ENCODE peak calls at places on chromosome 10, in nine cellular contexts. G is GM12878; X is AG04450; K is hepatocyte; D is CD4-positive, alpha-beta memory T cell; L is foreskin fibroblast; J is pancreas; V is upper lobe of left lung; T is cardiac fibroblast. C is an unnamed sample.

GRCh38 chr10:43386981-43387677 is 15.7 kb downstream of the FXYD4 start:
- DNase-seq in G (no peak), X (no peak), K (no peak), D (no peak), L (no peak), J (peak), V (no peak), T (no peak), C (no peak)

GRCh38 chr10:17001961-17002749 is 127.5 kb downstream of the CUBN start:
- DNase-seq in G (no peak), X (peak), K (no peak), D (peak), L (peak), J (no peak), V (no peak), T (peak), C (peak)

GRCh38 chr10:69048103-69048502 is 39.8 kb upstream of the SRGN start:
- DNase-seq in G (no peak), X (no peak), K (no peak), D (no peak), L (peak), J (no peak), V (no peak), T (peak), C (peak)

GRCh38 chr10:79335470-79336235 is 11.6 kb upstream of the PPIF start:
- DNase-seq in G (no peak), X (no peak), K (no peak), D (no peak), L (no peak), J (no peak), V (no peak), T (no peak), C (no peak)

GRCh38 chr10:89032141-89032814 is 41.7 kb downstream of the FAS start:
- DNase-seq in G (peak), X (peak), K (no peak), D (no peak), L (peak), J (no peak), V (no peak), T (peak), C (peak)

GRCh38 chr10:11823122-11823988 is at the start of gene PROSER2:
- DNase-seq in G (no peak), X (no peak), K (peak), D (peak), L (peak), J (peak), V (peak), T (peak), C (peak)

GRCh38 chr10:46558411-46559185 is 2.1 kb upstream of the GPRIN2 start:
- DNase-seq in G (no peak), X (no peak), K (no peak), D (no peak), L (no peak), J (peak), V (no peak), T (no peak), C (no peak)

GRCh38 chr10:45063605-45064231 is 63.0 kb downstream of the ZNF22 start:
- DNase-seq in G (no peak), X (no peak), K (no peak), D (no peak), L (no peak), J (no peak), V (no peak), T (no peak), C (no peak)

GRCh38 chr10:74244097-74244685 is 93.2 kb downstream of the ADK start:
- DNase-seq in G (no peak), X (peak), K (peak), D (peak), L (peak), J (no peak), V (no peak), T (peak), C (peak)

GRCh38 chr10:86312701-86313270 is 53.8 kb downstream of the GRID1 start:
- DNase-seq in G (no peak), X (no peak), K (no peak), D (no peak), L (no peak), J (no peak), V (no peak), T (no peak), C (no peak)

GRCh38 chr10:98293550-98294269 is 25.7 kb upstream of the LOXL4 start:
- DNase-seq in G (no peak), X (no peak), K (no peak), D (no peak), L (no peak), J (no peak), V (no peak), T (no peak), C (no peak)

GRCh38 chr10:89206402-89207180 is 526 bp downstream of the CH25H start:
- DNase-seq in G (no peak), X (no peak), K (no peak), D (peak), L (no peak), J (peak), V (peak), T (peak), C (no peak)

GRCh38 chr10:97880109-97880508 is 30.5 kb downstream of the GOLGA7B start:
- DNase-seq in G (no peak), X (no peak), K (no peak), D (no peak), L (no peak), J (peak), V (no peak), T (no peak), C (no peak)

GRCh38 chr10:75043256-75044121 is 68.0 kb upstream of the SAMD8 start:
- DNase-seq in G (no peak), X (no peak), K (no peak), D (peak), L (no peak), J (peak), V (peak), T (no peak), C (no peak)

GRCh38 chr10:60816624-60817023 is 38.3 kb downstream of the CDK1 start:
- DNase-seq in G (peak), X (peak), K (peak), D (peak), L (peak), J (no peak), V (no peak), T (peak), C (peak)

GRCh38 chr10:73625884-73626753 is 15.2 kb downstream of the MYOZ1 start:
- DNase-seq in G (peak), X (peak), K (peak), D (peak), L (peak), J (peak), V (no peak), T (peak), C (peak)

GRCh38 chr10:26574783-26575182 is 122.7 kb upstream of the PDSS1 start:
- DNase-seq in G (peak), X (no peak), K (no peak), D (no peak), L (no peak), J (no peak), V (no peak), T (no peak), C (peak)

GRCh38 chr10:118962159-118962863 is 67.2 kb upstream of the NANOS1 start:
- DNase-seq in G (no peak), X (no peak), K (no peak), D (no peak), L (no peak), J (no peak), V (no peak), T (no peak), C (no peak)

GRCh38 chr10:60798870-60799269 is 20.6 kb downstream of the CDK1 start:
- DNase-seq in G (no peak), X (no peak), K (no peak), D (no peak), L (no peak), J (no peak), V (no peak), T (no peak), C (no peak)

GRCh38 chr10:116756277-116756676 is 13.9 kb upstream of the HSPA12A start:
- DNase-seq in G (no peak), X (no peak), K (no peak), D (no peak), L (no peak), J (no peak), V (peak), T (peak), C (no peak)

GRCh38 chr10:79026806-79027146 is 42.0 kb upstream of the ZMIZ1 start:
- DNase-seq in G (no peak), X (no peak), K (no peak), D (no peak), L (no peak), J (peak), V (no peak), T (no peak), C (no peak)

GRCh38 chr10:29737209-29737565 is 102.4 kb upstream of the SVIL start:
- DNase-seq in G (no peak), X (no peak), K (no peak), D (no peak), L (no peak), J (no peak), V (no peak), T (no peak), C (no peak)

GRCh38 chr10:1002425-1003006 is 14.3 kb downstream of the GTPBP4 start:
- DNase-seq in G (no peak), X (no peak), K (no peak), D (no peak), L (no peak), J (no peak), V (no peak), T (no peak), C (no peak)

GRCh38 chr10:42594246-42594650 is 44.1 kb downstream of the ZNF33B start:
- DNase-seq in G (no peak), X (peak), K (no peak), D (no peak), L (peak), J (no peak), V (no peak), T (peak), C (no peak)

GRCh38 chr10:23945845-23946244 is 263.1 kb upstream of the KIAA1217 start:
- DNase-seq in G (no peak), X (no peak), K (no peak), D (no peak), L (no peak), J (no peak), V (no peak), T (no peak), C (no peak)

GRCh38 chr10:125231813-125232475 is 71.6 kb upstream of the CTBP2 start:
- DNase-seq in G (no peak), X (no peak), K (no peak), D (no peak), L (no peak), J (no peak), V (no peak), T (no peak), C (no peak)

GRCh38 chr10:34507217-34507616 is 307.9 kb downstream of the PARD3 start:
- DNase-seq in G (no peak), X (no peak), K (no peak), D (no peak), L (no peak), J (no peak), V (no peak), T (no peak), C (no peak)

GRCh38 chr10:15585303-15585715 is 134.4 kb downstream of the ITGA8 start:
- DNase-seq in G (no peak), X (no peak), K (peak), D (no peak), L (peak), J (peak), V (peak), T (peak), C (peak)

GRCh38 chr10:71812016-71812912 is 38.8 kb downstream of the PSAP start:
- DNase-seq in G (no peak), X (no peak), K (peak), D (peak), L (peak), J (peak), V (peak), T (peak), C (peak)

GRCh38 chr10:18666810-18667209 is 7.6 kb downstream of the ARL5B start:
- DNase-seq in G (no peak), X (no peak), K (no peak), D (no peak), L (peak), J (no peak), V (no peak), T (peak), C (no peak)

GRCh38 chr10:46551701-46552525 is 4.5 kb downstream of the GPRIN2 start:
- DNase-seq in G (no peak), X (no peak), K (no peak), D (no peak), L (no peak), J (peak), V (no peak), T (no peak), C (no peak)

GRCh38 chr10:113228570-113228969 is 278.5 kb downstream of the TCF7L2 start:
- DNase-seq in G (no peak), X (no peak), K (no peak), D (no peak), L (peak), J (no peak), V (no peak), T (peak), C (peak)

GRCh38 chr10:110501142-110501937 is 3.6 kb downstream of the DUSP5 start:
- DNase-seq in G (peak), X (peak), K (peak), D (no peak), L (peak), J (peak), V (no peak), T (peak), C (peak)

GRCh38 chr10:15558136-15558535 is 161.6 kb downstream of the ITGA8 start:
- DNase-seq in G (no peak), X (no peak), K (peak), D (no peak), L (peak), J (no peak), V (no peak), T (peak), C (no peak)

GRCh38 chr10:51227897-51228713 is 153.8 kb downstream of the PRKG1 start:
- DNase-seq in G (no peak), X (no peak), K (no peak), D (no peak), L (no peak), J (no peak), V (no peak), T (no peak), C (no peak)

GRCh38 chr10:124253006-124253405 is 159.6 kb upstream of the CHST15 start:
- DNase-seq in G (no peak), X (no peak), K (no peak), D (no peak), L (no peak), J (no peak), V (no peak), T (no peak), C (no peak)

GRCh38 chr10:31586708-31587107 is 267.7 kb downstream of the ZEB1 start:
- DNase-seq in G (no peak), X (no peak), K (no peak), D (no peak), L (no peak), J (no peak), V (no peak), T (no peak), C (peak)

DNA sequence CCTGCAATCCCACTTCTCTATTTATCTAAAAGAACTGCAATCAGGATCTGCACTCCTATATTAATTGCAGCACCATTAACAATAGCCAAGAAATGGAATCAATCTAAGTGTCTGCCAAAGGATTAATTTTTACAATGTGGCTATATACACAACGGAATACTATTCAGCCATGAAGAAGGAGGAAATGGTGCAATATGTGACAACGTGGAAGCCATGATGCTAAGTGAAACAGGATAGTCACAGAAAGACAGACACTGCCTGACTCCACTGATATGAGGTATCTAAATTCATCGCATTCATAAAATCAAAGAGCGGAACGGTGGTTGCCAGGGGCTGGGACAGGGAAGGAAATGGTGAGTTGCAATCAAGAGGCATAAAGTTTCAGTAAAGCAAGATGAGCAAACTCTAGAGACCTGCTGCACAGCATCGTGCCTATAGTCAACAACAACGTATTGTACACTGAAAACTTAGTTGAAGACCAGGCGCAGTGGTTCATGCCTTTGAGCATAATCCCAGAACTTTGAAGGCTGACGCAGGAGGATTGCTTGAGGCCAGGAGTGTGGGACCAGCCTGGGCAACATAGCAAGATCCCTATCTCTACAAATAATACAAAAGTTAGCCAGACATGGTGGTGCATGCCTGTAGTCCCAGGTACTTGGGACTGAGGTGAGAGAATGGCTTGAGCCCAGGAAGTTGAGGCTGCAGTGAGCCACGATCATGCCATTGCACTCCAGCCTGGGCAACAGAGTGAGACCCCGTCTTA is 76.3 kb downstream of the FGFR2 start:
- DNase-seq in G (no peak), X (no peak), K (no peak), D (no peak), L (no peak), J (no peak), V (no peak), T (no peak), C (no peak)
- H3K4me3 ChIP-seq in G (no peak), X (no peak), K (no peak), D (no peak), L (no peak), J (no peak), V (no peak), T (no peak), C (no peak)

GRCh38 chr10:95288273-95288672 is 2.5 kb downstream of the PDLIM1 start:
- DNase-seq in G (no peak), X (no peak), K (no peak), D (no peak), L (no peak), J (no peak), V (no peak), T (no peak), C (no peak)
- H3K4me3 ChIP-seq in G (peak), X (peak), K (no peak), D (no peak), L (no peak), J (no peak), V (peak), T (peak), C (peak)

GRCh38 chr10:4850400-4850799 is 24.4 kb downstream of the AKR1E2 start:
- DNase-seq in G (no peak), X (no peak), K (no peak), D (no peak), L (no peak), J (no peak), V (no peak), T (no peak), C (no peak)
- H3K4me3 ChIP-seq in G (no peak), X (no peak), K (no peak), D (no peak), L (no peak), J (no peak), V (no peak), T (no peak), C (no peak)

DNA sequence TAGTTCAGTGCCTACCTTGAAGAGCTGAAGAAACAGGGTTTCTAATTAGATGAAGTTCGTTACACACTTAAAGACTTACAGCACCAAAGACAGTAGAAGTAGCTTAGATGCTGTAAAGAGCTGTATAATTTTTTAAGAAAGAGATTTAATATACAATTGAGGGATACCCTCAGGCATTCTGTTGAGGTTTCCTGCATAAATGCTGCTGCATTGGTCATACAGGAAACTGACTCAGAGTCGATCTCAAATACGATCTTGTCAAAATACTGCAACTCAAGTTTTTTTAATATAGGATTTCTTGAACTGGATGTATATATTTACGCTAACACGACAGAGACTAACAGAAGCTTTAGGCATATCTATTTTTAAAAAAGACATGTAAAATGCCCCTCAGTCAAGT is 2.5 kb upstream of the ARID5B start:
- DNase-seq in G (no peak), X (no peak), K (no peak), D (peak), L (peak), J (no peak), V (no peak), T (peak), C (peak)
- H3K4me3 ChIP-seq in G (peak), X (no peak), K (peak), D (peak), L (no peak), J (peak), V (no peak), T (no peak), C (peak)